ENCODE peak calls at places on chromosomes 1 and 21, in eight cellular contexts. One of them, this sample, is unnamed.

GRCh38 chr1:116569776-116570357 is 959 bp downstream of the CD58 start:
- DNase-seq in stromal cell of bone marrow: no peak
- DNase-seq in NCI-H446: peak
- DNase-seq in Ammon's horn: no peak
- DNase-seq in NCI-H2081: peak
- DNase-seq in left kidney: peak
- DNase-seq in occipital lobe: no peak
- DNase-seq in hypothalamus: no peak
- DNase-seq in this sample: no peak

GRCh38 chr21:44334637-44335030 is 4.6 kb downstream of the CFAP410 start:
- DNase-seq in stromal cell of bone marrow: no peak
- DNase-seq in hypothalamus: no peak
- DNase-seq in left kidney: no peak
- DNase-seq in Ammon's horn: no peak
- DNase-seq in NCI-H2081: no peak
- DNase-seq in occipital lobe: no peak
- DNase-seq in NCI-H446: no peak
- DNase-seq in this sample: no peak

GRCh38 chr1:108084866-108085477 is 115.2 kb downstream of the SLC25A24 start:
- DNase-seq in left kidney: no peak
- DNase-seq in NCI-H2081: no peak
- DNase-seq in stromal cell of bone marrow: no peak
- DNase-seq in NCI-H446: no peak
- DNase-seq in occipital lobe: no peak
- DNase-seq in hypothalamus: no peak
- DNase-seq in Ammon's horn: no peak
- DNase-seq in this sample: no peak

GRCh38 chr1:95169544-95169943 is 52.4 kb downstream of the TLCD4 start:
- DNase-seq in NCI-H2081: no peak
- DNase-seq in occipital lobe: no peak
- DNase-seq in Ammon's horn: no peak
- DNase-seq in stromal cell of bone marrow: no peak
- DNase-seq in left kidney: no peak
- DNase-seq in hypothalamus: no peak
- DNase-seq in NCI-H446: no peak
- DNase-seq in this sample: no peak

GRCh38 chr21:34692458-34693020 is 23.7 kb downstream of the CLIC6 start:
- DNase-seq in NCI-H2081: no peak
- DNase-seq in occipital lobe: no peak
- DNase-seq in hypothalamus: no peak
- DNase-seq in NCI-H446: no peak
- DNase-seq in left kidney: no peak
- DNase-seq in stromal cell of bone marrow: no peak
- DNase-seq in Ammon's horn: no peak
- DNase-seq in this sample: no peak

GRCh38 chr1:92987462-92987861 is 26.2 kb upstream of the DIPK1A start:
- DNase-seq in NCI-H2081: no peak
- DNase-seq in stromal cell of bone marrow: no peak
- DNase-seq in left kidney: no peak
- DNase-seq in occipital lobe: no peak
- DNase-seq in Ammon's horn: no peak
- DNase-seq in hypothalamus: no peak
- DNase-seq in NCI-H446: no peak
- DNase-seq in this sample: no peak

GRCh38 chr1:107003972-107004371 is 52.5 kb upstream of the PRMT6 start:
- DNase-seq in stromal cell of bone marrow: no peak
- DNase-seq in Ammon's horn: no peak
- DNase-seq in hypothalamus: no peak
- DNase-seq in occipital lobe: no peak
- DNase-seq in NCI-H2081: no peak
- DNase-seq in NCI-H446: no peak
- DNase-seq in left kidney: no peak
- DNase-seq in this sample: no peak

GRCh38 chr1:150268342-150268705 is 492 bp downstream of the APH1A start:
- DNase-seq in stromal cell of bone marrow: no peak
- DNase-seq in NCI-H446: no peak
- DNase-seq in occipital lobe: peak
- DNase-seq in NCI-H2081: no peak
- DNase-seq in Ammon's horn: no peak
- DNase-seq in left kidney: peak
- DNase-seq in hypothalamus: no peak
- DNase-seq in this sample: no peak

GRCh38 chr1:84749427-84749826 is 59.2 kb upstream of the SSX2IP start:
- DNase-seq in NCI-H2081: no peak
- DNase-seq in stromal cell of bone marrow: no peak
- DNase-seq in Ammon's horn: no peak
- DNase-seq in NCI-H446: no peak
- DNase-seq in left kidney: no peak
- DNase-seq in hypothalamus: no peak
- DNase-seq in occipital lobe: no peak
- DNase-seq in this sample: no peak

GRCh38 chr21:31236528-31236927 is 107.5 kb downstream of the TIAM1 start:
- DNase-seq in Ammon's horn: no peak
- DNase-seq in stromal cell of bone marrow: no peak
- DNase-seq in NCI-H446: no peak
- DNase-seq in NCI-H2081: no peak
- DNase-seq in hypothalamus: no peak
- DNase-seq in left kidney: no peak
- DNase-seq in occipital lobe: no peak
- DNase-seq in this sample: no peak

GRCh38 chr1:221778535-221779142 is 36.8 kb upstream of the DUSP10 start:
- DNase-seq in occipital lobe: no peak
- DNase-seq in NCI-H2081: no peak
- DNase-seq in Ammon's horn: no peak
- DNase-seq in stromal cell of bone marrow: no peak
- DNase-seq in hypothalamus: no peak
- DNase-seq in left kidney: no peak
- DNase-seq in NCI-H446: no peak
- DNase-seq in this sample: no peak

GRCh38 chr21:45164124-45164511 is 89.7 kb downstream of the ADARB1 start:
- DNase-seq in occipital lobe: peak
- DNase-seq in hypothalamus: no peak
- DNase-seq in Ammon's horn: no peak
- DNase-seq in left kidney: no peak
- DNase-seq in NCI-H2081: no peak
- DNase-seq in stromal cell of bone marrow: no peak
- DNase-seq in NCI-H446: no peak
- DNase-seq in this sample: no peak

GRCh38 chr1:44119525-44119924 is 904 bp downstream of the KLF17 start:
- DNase-seq in Ammon's horn: no peak
- DNase-seq in stromal cell of bone marrow: no peak
- DNase-seq in occipital lobe: no peak
- DNase-seq in NCI-H2081: peak
- DNase-seq in NCI-H446: no peak
- DNase-seq in hypothalamus: no peak
- DNase-seq in left kidney: no peak
- DNase-seq in this sample: no peak

GRCh38 chr1:21914880-21915640 is 22.1 kb downstream of the HSPG2 start:
- DNase-seq in NCI-H2081: peak
- DNase-seq in occipital lobe: no peak
- DNase-seq in stromal cell of bone marrow: no peak
- DNase-seq in hypothalamus: no peak
- DNase-seq in Ammon's horn: no peak
- DNase-seq in NCI-H446: no peak
- DNase-seq in left kidney: no peak
- DNase-seq in this sample: peak

GRCh38 chr1:201710632-201711031 is 118.3 kb upstream of the IPO9 start:
- DNase-seq in hypothalamus: no peak
- DNase-seq in NCI-H446: peak
- DNase-seq in NCI-H2081: no peak
- DNase-seq in occipital lobe: no peak
- DNase-seq in left kidney: no peak
- DNase-seq in stromal cell of bone marrow: no peak
- DNase-seq in Ammon's horn: no peak
- DNase-seq in this sample: no peak

GRCh38 chr1:155184835-155185782 is 11.5 kb downstream of the TRIM46 start:
- DNase-seq in left kidney: peak
- DNase-seq in hypothalamus: no peak
- DNase-seq in stromal cell of bone marrow: no peak
- DNase-seq in Ammon's horn: no peak
- DNase-seq in NCI-H446: no peak
- DNase-seq in NCI-H2081: no peak
- DNase-seq in occipital lobe: no peak
- DNase-seq in this sample: no peak

GRCh38 chr21:18832950-18833349 is 429.4 kb upstream of the TMPRSS15 start:
- DNase-seq in NCI-H2081: no peak
- DNase-seq in Ammon's horn: no peak
- DNase-seq in NCI-H446: no peak
- DNase-seq in left kidney: no peak
- DNase-seq in hypothalamus: no peak
- DNase-seq in stromal cell of bone marrow: no peak
- DNase-seq in occipital lobe: no peak
- DNase-seq in this sample: no peak

GRCh38 chr1:65495137-65495536 is 74.7 kb downstream of the LEPR start:
- DNase-seq in stromal cell of bone marrow: no peak
- DNase-seq in left kidney: no peak
- DNase-seq in NCI-H2081: no peak
- DNase-seq in occipital lobe: no peak
- DNase-seq in hypothalamus: no peak
- DNase-seq in NCI-H446: no peak
- DNase-seq in Ammon's horn: no peak
- DNase-seq in this sample: peak

GRCh38 chr1:147821883-147822282 is 61.5 kb upstream of the GJA5 start:
- DNase-seq in left kidney: no peak
- DNase-seq in NCI-H446: no peak
- DNase-seq in NCI-H2081: no peak
- DNase-seq in occipital lobe: no peak
- DNase-seq in hypothalamus: no peak
- DNase-seq in Ammon's horn: no peak
- DNase-seq in stromal cell of bone marrow: peak
- DNase-seq in this sample: no peak

GRCh38 chr1:33655496-33655895 is 183.1 kb downstream of the ZSCAN20 start:
- DNase-seq in NCI-H446: no peak
- DNase-seq in Ammon's horn: no peak
- DNase-seq in NCI-H2081: peak
- DNase-seq in occipital lobe: no peak
- DNase-seq in stromal cell of bone marrow: no peak
- DNase-seq in hypothalamus: no peak
- DNase-seq in left kidney: no peak
- DNase-seq in this sample: no peak

This sample was measured in DMS 273 treated with DMSO at 0.1 percent for 48 hours.